ENCODE peak calls at places on chromosome 11, in four cellular contexts. A, X, R and J are unnamed samples.

GRCh38 chr11:74354036-74354435 is 42.6 kb upstream of the P4HA3 start:
- DNase-seq in A (no peak), X (peak), R (no peak), J (no peak)

GRCh38 chr11:130553306-130553705 is 104.9 kb downstream of the ADAMTS15 start:
- DNase-seq in A (peak), X (peak), R (no peak), J (peak)

GRCh38 chr11:122617926-122618325 is 37.6 kb upstream of the UBASH3B start:
- DNase-seq in A (no peak), X (no peak), R (no peak), J (peak)

GRCh38 chr11:68118753-68119448 is 2.3 kb downstream of the CHKA start:
- DNase-seq in A (peak), X (no peak), R (no peak), J (peak)

GRCh38 chr11:3660960-3661359 is 10.2 kb downstream of the CHRNA10 start:
- DNase-seq in A (no peak), X (no peak), R (no peak), J (no peak)

GRCh38 chr11:1475841-1476240 is 10.7 kb downstream of the MOB2 start:
- DNase-seq in A (no peak), X (no peak), R (no peak), J (no peak)

GRCh38 chr11:71484248-71485062 is 31.5 kb downstream of the NADSYN1 start:
- DNase-seq in A (no peak), X (no peak), R (no peak), J (no peak)

GRCh38 chr11:43944761-43945311 is 2.4 kb downstream of the C11orf96 start:
- DNase-seq in A (peak), X (no peak), R (peak), J (no peak)